ENCODE peak calls at places on chromosomes 1 and 21, in seven cellular contexts. W is B cell, M is H1, U is GM10248, R is ovary, L is GM12865, K is fibroblast of lung. C is an unnamed sample.

GRCh38 chr1:164723296-164723731 is 164.3 kb downstream of the PBX1 start:
- DNase-seq in W (no peak), M (no peak), U (no peak), R (no peak), L (no peak), K (peak), C (no peak)

GRCh38 chr1:193113258-193113991 is 8.2 kb upstream of the GLRX2 start:
- DNase-seq in W (no peak), M (no peak), U (no peak), R (no peak), L (no peak), K (no peak), C (no peak)

GRCh38 chr1:41138549-41138948 is 103.6 kb downstream of the SCMH1 start:
- DNase-seq in W (no peak), M (no peak), U (no peak), R (no peak), L (no peak), K (no peak), C (no peak)

GRCh38 chr1:93076268-93076667 is 2.8 kb upstream of the MTF2 start:
- DNase-seq in W (no peak), M (no peak), U (no peak), R (no peak), L (no peak), K (no peak), C (no peak)

GRCh38 chr1:20071416-20071815 is 1.4 kb downstream of the PLA2G5 start:
- DNase-seq in W (no peak), M (peak), U (no peak), R (no peak), L (no peak), K (no peak), C (no peak)

GRCh38 chr1:228096416-228097332 is 6.5 kb downstream of the C1orf35 start:
- DNase-seq in W (no peak), M (no peak), U (peak), R (no peak), L (no peak), K (no peak), C (no peak)

GRCh38 chr1:161936786-161937185 is 86.9 kb downstream of the OLFML2B start:
- DNase-seq in W (no peak), M (no peak), U (no peak), R (no peak), L (no peak), K (no peak), C (no peak)

GRCh38 chr1:28341591-28341990 is 12.8 kb downstream of the MED18 start:
- DNase-seq in W (no peak), M (no peak), U (no peak), R (no peak), L (no peak), K (peak), C (peak)

GRCh38 chr1:16625497-16626408 is 12.4 kb upstream of the NBPF1 start:
- DNase-seq in W (no peak), M (peak), U (peak), R (no peak), L (no peak), K (no peak), C (no peak)

GRCh38 chr1:205446828-205447227 is 9.0 kb downstream of the BLACAT1 start:
- DNase-seq in W (no peak), M (no peak), U (no peak), R (no peak), L (no peak), K (no peak), C (no peak)

GRCh38 chr1:228131736-228132135 is 8.3 kb upstream of the GUK1 start:
- DNase-seq in W (no peak), M (no peak), U (no peak), R (no peak), L (no peak), K (no peak), C (peak)

GRCh38 chr1:29518183-29518835 is 282.0 kb downstream of the PTPRU start:
- DNase-seq in W (no peak), M (no peak), U (no peak), R (no peak), L (no peak), K (no peak), C (no peak)

GRCh38 chr1:202170726-202171125 is 10.3 kb upstream of the PTPN7 start:
- DNase-seq in W (no peak), M (no peak), U (no peak), R (no peak), L (no peak), K (no peak), C (no peak)

GRCh38 chr1:198328458-198329032 is 171.7 kb downstream of the NEK7 start:
- DNase-seq in W (no peak), M (no peak), U (no peak), R (no peak), L (no peak), K (no peak), C (no peak)

GRCh38 chr1:229203030-229203751 is 67.7 kb upstream of the RAB4A start:
- DNase-seq in W (no peak), M (peak), U (no peak), R (peak), L (peak), K (peak), C (peak)

GRCh38 chr1:78607334-78607927 is 12.8 kb upstream of the IFI44L start:
- DNase-seq in W (no peak), M (no peak), U (peak), R (no peak), L (peak), K (peak), C (no peak)

GRCh38 chr21:26881504-26882228 is 36.5 kb upstream of the ADAMTS1 start:
- DNase-seq in W (no peak), M (no peak), U (no peak), R (no peak), L (peak), K (peak), C (no peak)

GRCh38 chr21:42257091-42257760 is 38.3 kb downstream of the ABCG1 start:
- DNase-seq in W (no peak), M (no peak), U (no peak), R (no peak), L (no peak), K (no peak), C (no peak)

GRCh38 chr1:103948526-103948925 is 198.8 kb downstream of the AMY1C start:
- DNase-seq in W (no peak), M (no peak), U (no peak), R (no peak), L (no peak), K (no peak), C (no peak)

GRCh38 chr21:14690886-14691285 is 144.8 kb upstream of the SAMSN1 start:
- DNase-seq in W (no peak), M (no peak), U (no peak), R (no peak), L (no peak), K (no peak), C (no peak)

GRCh38 chr21:34022557-34023335 is 50.6 kb upstream of the MRPS6 start:
- DNase-seq in W (peak), M (no peak), U (no peak), R (no peak), L (peak), K (no peak), C (no peak)

GRCh38 chr1:59856725-59857338 is 42.1 kb downstream of the HOOK1 start:
- DNase-seq in W (no peak), M (no peak), U (no peak), R (no peak), L (no peak), K (no peak), C (no peak)

GRCh38 chr1:75908717-75909152 is 23.5 kb downstream of the ASB17 start:
- DNase-seq in W (no peak), M (peak), U (peak), R (no peak), L (peak), K (peak), C (peak)

GRCh38 chr1:156652992-156653355 is 11.1 kb downstream of the BCAN start:
- DNase-seq in W (no peak), M (no peak), U (no peak), R (no peak), L (no peak), K (no peak), C (no peak)

GRCh38 chr21:37658121-37658993 is 257.9 kb downstream of the KCNJ6 start:
- DNase-seq in W (no peak), M (no peak), U (no peak), R (no peak), L (no peak), K (no peak), C (no peak)

GRCh38 chr1:53410100-53410541 is 49.1 kb upstream of the DMRTB1 start:
- DNase-seq in W (no peak), M (no peak), U (no peak), R (no peak), L (peak), K (peak), C (no peak)

GRCh38 chr1:1166642-1167415 is 6.9 kb upstream of the TTLL10 start:
- DNase-seq in W (peak), M (peak), U (no peak), R (no peak), L (no peak), K (no peak), C (no peak)

GRCh38 chr1:233244183-233244582 is 51.3 kb downstream of the PCNX2 start:
- DNase-seq in W (no peak), M (no peak), U (no peak), R (no peak), L (no peak), K (peak), C (peak)

GRCh38 chr1:230794871-230795645 is 47.9 kb downstream of the CAPN9 start:
- DNase-seq in W (no peak), M (no peak), U (no peak), R (no peak), L (no peak), K (no peak), C (no peak)

GRCh38 chr1:19616489-19616888 is 27.6 kb upstream of the NBL1 start:
- DNase-seq in W (no peak), M (no peak), U (no peak), R (no peak), L (no peak), K (no peak), C (no peak)

GRCh38 chr1:47759581-47760247 is 237.5 kb downstream of the TRABD2B start:
- DNase-seq in W (no peak), M (no peak), U (no peak), R (no peak), L (no peak), K (no peak), C (no peak)

GRCh38 chr1:119316870-119317416 is 51.6 kb upstream of the HAO2 start:
- DNase-seq in W (no peak), M (peak), U (no peak), R (no peak), L (no peak), K (no peak), C (peak)

GRCh38 chr1:10896673-10897072 is 100.2 kb upstream of the CASZ1 start:
- DNase-seq in W (no peak), M (no peak), U (no peak), R (no peak), L (peak), K (no peak), C (no peak)

GRCh38 chr1:168610111-168610510 is 33.7 kb downstream of the XCL1 start:
- DNase-seq in W (no peak), M (no peak), U (no peak), R (no peak), L (no peak), K (no peak), C (no peak)
- TF ChIP-seq CTCF in W (no peak), M (no peak), U (no peak), R (no peak), L (no peak), K (no peak), C (no peak)

GRCh38 chr1:183827801-183828200 is 22.9 kb downstream of the RGL1 start:
- DNase-seq in W (no peak), M (no peak), U (no peak), R (no peak), L (no peak), K (no peak), C (no peak)
- TF ChIP-seq CTCF in W (no peak), M (no peak), U (no peak), R (no peak), L (no peak), K (no peak), C (no peak)

GRCh38 chr1:113935176-113935575 is 6.1 kb downstream of the HIPK1 start:
- DNase-seq in W (no peak), M (no peak), U (no peak), R (no peak), L (no peak), K (no peak), C (no peak)

GRCh38 chr1:113934511-113935055 is 5.5 kb downstream of the HIPK1 start:
- DNase-seq in W (no peak), M (no peak), U (no peak), R (no peak), L (no peak), K (no peak), C (no peak)

GRCh38 chr1:113935970-113936369 is 6.8 kb downstream of the HIPK1 start:
- DNase-seq in W (no peak), M (no peak), U (no peak), R (no peak), L (no peak), K (no peak), C (no peak)

GRCh38 chr1:113931456-113931855 is 2.3 kb downstream of the HIPK1 start:
- DNase-seq in W (no peak), M (no peak), U (no peak), R (no peak), L (no peak), K (peak), C (no peak)

GRCh38 chr1:113934006-113934405 is 4.9 kb downstream of the HIPK1 start:
- DNase-seq in W (no peak), M (no peak), U (no peak), R (no peak), L (no peak), K (no peak), C (no peak)
- TF ChIP-seq CTCF in W (no peak), M (no peak), U (no peak), R (no peak), L (no peak), K (no peak), C (no peak)

GRCh38 chr1:212669102-212669501 is 30.5 kb downstream of the BATF3 start:
- DNase-seq in W (no peak), M (peak), U (no peak), R (no peak), L (peak), K (peak), C (no peak)
- TF ChIP-seq CTCF in W (no peak), M (peak), U (peak), R (no peak), L (peak), K (peak), C (no peak)

DNA sequence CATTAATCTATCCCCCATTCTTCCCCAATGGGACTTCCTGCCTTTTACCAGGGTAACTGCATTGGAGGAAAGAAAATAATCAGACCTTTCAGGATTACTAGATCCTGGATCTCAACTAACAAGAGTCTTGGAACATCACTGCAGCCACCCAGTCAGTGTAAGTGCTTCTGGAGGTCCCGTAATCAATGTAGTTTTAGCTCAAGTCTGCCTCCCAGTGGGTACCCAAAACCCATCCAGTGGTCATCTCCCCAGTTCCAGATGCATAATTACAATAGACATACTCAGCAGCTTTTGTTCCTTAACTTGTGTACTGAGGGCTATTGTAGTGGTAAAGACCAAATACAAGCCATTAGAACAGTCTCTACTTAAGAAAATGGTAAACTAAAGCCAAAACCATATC is 319.1 kb downstream of the GPATCH2 start:
- DNase-seq in W (no peak), M (no peak), U (no peak), R (no peak), L (peak), K (no peak), C (peak)
- TF ChIP-seq CTCF in W (no peak), M (peak), U (no peak), R (no peak), L (no peak), K (no peak), C (no peak)

GRCh38 chr1:88079036-88079435 is 605.0 kb upstream of the PKN2 start:
- DNase-seq in W (no peak), M (no peak), U (no peak), R (no peak), L (no peak), K (peak), C (no peak)
- TF ChIP-seq CTCF in W (peak), M (peak), U (no peak), R (no peak), L (no peak), K (peak), C (peak)

GRCh38 chr1:246335126-246335525 is 172.0 kb downstream of the SMYD3 start:
- DNase-seq in W (no peak), M (no peak), U (no peak), R (no peak), L (no peak), K (peak), C (no peak)

GRCh38 chr1:246324711-246325110 is 182.4 kb downstream of the SMYD3 start:
- DNase-seq in W (no peak), M (no peak), U (no peak), R (no peak), L (no peak), K (peak), C (no peak)

GRCh38 chr1:246332078-246332477 is 175.0 kb downstream of the SMYD3 start:
- DNase-seq in W (no peak), M (no peak), U (peak), R (no peak), L (peak), K (no peak), C (no peak)

GRCh38 chr1:246333855-246334254 is 173.2 kb downstream of the SMYD3 start:
- DNase-seq in W (no peak), M (no peak), U (no peak), R (no peak), L (peak), K (peak), C (no peak)

DNA sequence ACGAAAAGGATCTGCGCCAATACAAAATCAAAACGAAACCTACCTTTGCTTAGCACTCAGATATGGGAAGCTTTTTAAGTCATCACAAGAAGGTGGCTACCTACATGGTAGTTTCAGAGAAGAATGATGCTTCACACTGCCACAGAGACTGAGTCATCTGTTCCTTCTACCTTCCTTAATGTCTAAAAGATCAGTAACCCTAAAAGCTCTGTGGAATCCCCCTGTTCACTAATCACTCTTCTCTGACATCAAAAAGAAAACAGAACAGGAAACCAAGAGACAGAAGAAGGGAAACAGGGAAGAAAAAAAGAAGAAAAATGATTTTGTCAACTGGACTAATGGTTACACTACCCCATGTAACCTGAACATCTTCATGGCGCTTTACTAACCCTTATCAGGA is 177.2 kb downstream of the SMYD3 start:
- DNase-seq in W (no peak), M (no peak), U (peak), R (no peak), L (peak), K (peak), C (no peak)
- TF ChIP-seq CTCF in W (no peak), M (no peak), U (no peak), R (no peak), L (peak), K (no peak), C (no peak)